ENCODE peak calls at places on chromosomes 1 and 21, in ten cellular contexts. P is tibial artery; Y is IMR-90; U is astrocyte; Z is colonic mucosa; T is CD4-positive, alpha-beta memory T cell; L is CD8-positive, alpha-beta T cell; B is neural progenitor cell; R is CD8-positive, alpha-beta memory T cell; A is uterus. S is an unnamed sample. For H3K4me1 and H3K36me3, the result is how much of the 10 kb centered on the place peaks cover.

GRCh38 chr1:113938192-113938591 is 9.1 kb downstream of the HIPK1 start:
- DNase-seq in P (no peak), Y (no peak), U (no peak), Z (no peak), T (no peak), L (no peak), B (peak), R (no peak), A (no peak), S (no peak)

GRCh38 chr21:42006765-42007164 is 3.4 kb downstream of the ZBTB21 start:
- DNase-seq in P (no peak), Y (no peak), U (peak), Z (no peak), T (no peak), L (no peak), B (no peak), R (no peak), A (no peak), S (no peak)

GRCh38 chr1:70811815-70812214 is 235.8 kb downstream of the PTGER3 start:
- DNase-seq in P (no peak), Y (no peak), U (no peak), Z (no peak), T (no peak), L (no peak), B (no peak), R (no peak), A (no peak), S (no peak)

GRCh38 chr1:102891868-102892625 is 216.3 kb downstream of the COL11A1 start:
- DNase-seq in P (no peak), Y (peak), U (peak), Z (no peak), T (no peak), L (no peak), B (no peak), R (no peak), A (no peak), S (no peak)

GRCh38 chr21:38958940-38959685 is 153.4 kb downstream of the ETS2 start:
- DNase-seq in P (peak), Y (peak), U (peak), Z (peak), T (no peak), L (no peak), B (no peak), R (no peak), A (peak), S (no peak)

GRCh38 chr1:172727956-172728603 is 69.2 kb downstream of the FASLG start:
- DNase-seq in P (no peak), Y (peak), U (no peak), Z (no peak), T (peak), L (peak), B (peak), R (peak), A (no peak), S (peak)

GRCh38 chr1:209103135-209103534 is 480.4 kb upstream of the CAMK1G start:
- DNase-seq in P (no peak), Y (no peak), U (no peak), Z (no peak), T (no peak), L (no peak), B (no peak), R (no peak), A (no peak), S (no peak)

GRCh38 chr1:226632922-226633351 is 84.4 kb downstream of the STUM start:
- DNase-seq in P (peak), Y (no peak), U (no peak), Z (no peak), T (no peak), L (peak), B (no peak), R (no peak), A (no peak), S (no peak)

GRCh38 chr1:87880098-87880746 is 551.5 kb downstream of the LMO4 start:
- DNase-seq in P (no peak), Y (no peak), U (no peak), Z (no peak), T (no peak), L (no peak), B (no peak), R (no peak), A (no peak), S (no peak)

GRCh38 chr1:100034465-100034864 is 64.7 kb downstream of the SLC35A3 start:
- DNase-seq in P (no peak), Y (peak), U (no peak), Z (no peak), T (no peak), L (no peak), B (peak), R (no peak), A (no peak), S (no peak)

GRCh38 chr1:246532519-246532918 is 25.4 kb upstream of the SMYD3 start:
- DNase-seq in P (no peak), Y (peak), U (no peak), Z (no peak), T (no peak), L (no peak), B (no peak), R (no peak), A (no peak), S (no peak)

GRCh38 chr1:86507935-86508582 is 38.8 kb upstream of the CLCA4 start:
- DNase-seq in P (no peak), Y (peak), U (no peak), Z (no peak), T (peak), L (peak), B (peak), R (peak), A (peak), S (no peak)

GRCh38 chr1:23394664-23395063 is 25.0 kb upstream of the ZNF436 start:
- DNase-seq in P (peak), Y (peak), U (peak), Z (peak), T (no peak), L (no peak), B (peak), R (no peak), A (peak), S (no peak)

GRCh38 chr1:245051349-245052221 is 103.2 kb upstream of the KIF26B start:
- DNase-seq in P (peak), Y (peak), U (peak), Z (no peak), T (no peak), L (no peak), B (no peak), R (no peak), A (no peak), S (no peak)

GRCh38 chr21:36763305-36763704 is 64.4 kb downstream of the SIM2 start:
- DNase-seq in P (no peak), Y (no peak), U (no peak), Z (no peak), T (no peak), L (no peak), B (no peak), R (no peak), A (no peak), S (no peak)

GRCh38 chr1:200740291-200741212 is 1.9 kb downstream of the CAMSAP2 start:
- DNase-seq in P (no peak), Y (peak), U (no peak), Z (no peak), T (peak), L (no peak), B (no peak), R (no peak), A (no peak), S (no peak)

GRCh38 chr1:151024540-151025146 is 11.7 kb upstream of the BNIPL start:
- DNase-seq in P (peak), Y (peak), U (peak), Z (peak), T (peak), L (peak), B (peak), R (peak), A (peak), S (peak)

GRCh38 chr1:162847839-162848453 is 13.0 kb downstream of the CCDC190 start:
- DNase-seq in P (peak), Y (peak), U (peak), Z (peak), T (peak), L (peak), B (peak), R (peak), A (peak), S (peak)

GRCh38 chr1:200107004-200107470 is 79.5 kb downstream of the NR5A2 start:
- DNase-seq in P (no peak), Y (no peak), U (no peak), Z (no peak), T (no peak), L (no peak), B (no peak), R (no peak), A (no peak), S (no peak)

GRCh38 chr1:239816090-239816812 is 275.4 kb upstream of the FMN2 start:
- DNase-seq in P (peak), Y (peak), U (peak), Z (peak), T (no peak), L (no peak), B (peak), R (no peak), A (peak), S (no peak)

GRCh38 chr1:105102385-105102784 is 1352.7 kb downstream of the AMY1C start:
- DNase-seq in P (no peak), Y (no peak), U (no peak), Z (no peak), T (no peak), L (no peak), B (no peak), R (no peak), A (no peak), S (no peak)

GRCh38 chr1:205062895-205063294 is 19.9 kb downstream of the CNTN2 start:
- DNase-seq in P (no peak), Y (no peak), U (no peak), Z (no peak), T (no peak), L (no peak), B (no peak), R (no peak), A (no peak), S (no peak)

GRCh38 chr1:244789731-244790130 is 45.7 kb upstream of the COX20 start:
- DNase-seq in P (no peak), Y (no peak), U (no peak), Z (no peak), T (no peak), L (no peak), B (no peak), R (no peak), A (no peak), S (no peak)

DNA sequence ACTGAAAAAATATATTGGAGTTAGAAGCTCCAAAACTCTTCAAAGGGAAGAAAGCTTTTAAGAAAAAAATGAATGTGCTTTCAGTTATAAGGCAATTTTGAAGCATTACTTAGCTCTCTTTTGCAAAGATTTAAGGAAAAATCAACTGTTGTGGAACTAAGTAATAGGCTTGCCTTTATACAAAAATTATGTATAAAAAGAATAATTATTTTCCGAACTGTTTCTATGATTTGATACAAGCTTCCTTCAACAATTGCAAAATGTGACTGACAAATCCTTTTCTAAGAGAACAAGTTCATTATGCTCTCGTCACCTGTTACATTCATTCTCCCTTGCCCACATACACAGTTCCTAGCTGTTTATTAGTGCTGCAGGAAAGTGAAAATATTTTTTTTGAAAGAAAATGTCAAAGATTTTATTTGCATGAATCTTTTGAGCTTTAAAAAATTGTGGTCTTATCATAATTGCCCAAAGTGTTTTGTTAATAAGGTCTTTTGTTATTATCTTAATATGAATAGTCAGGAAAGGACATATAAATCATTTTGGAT is 466.2 kb downstream of the USP25 start:
- DNase-seq in P (no peak), Y (no peak), U (peak), Z (no peak), T (no peak), L (no peak), B (no peak), R (no peak), A (no peak), S (no peak)
- H3K4me3 ChIP-seq in P (peak), Y (no peak), U (peak), Z (no peak), T (no peak), L (no peak), B (no peak), R (no peak), A (peak), S (no peak)

DNA sequence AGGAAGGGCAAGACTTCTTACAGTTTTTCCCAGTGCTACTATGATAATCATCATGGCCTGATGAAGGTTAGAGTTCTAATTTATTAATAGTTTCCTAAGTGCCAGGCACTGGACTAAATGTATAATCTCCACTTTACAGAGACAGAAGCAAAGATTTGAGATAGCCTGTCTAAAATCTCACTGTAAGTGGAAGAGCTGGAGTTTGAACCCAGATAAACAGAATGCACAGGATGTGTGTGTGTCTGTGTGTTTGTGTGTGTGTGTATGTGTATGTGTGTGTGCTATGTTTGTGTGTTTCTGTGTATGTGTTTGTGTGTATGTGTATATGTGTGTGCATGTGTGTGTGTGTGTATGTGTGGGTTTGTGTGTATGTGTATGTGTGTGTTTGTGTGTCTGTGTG is 210.8 kb upstream of the RAB4A start:
- DNase-seq in P (no peak), Y (no peak), U (no peak), Z (no peak), T (no peak), L (no peak), B (no peak), R (no peak), A (no peak), S (no peak)
- H3K4me1 ChIP-seq in P (under half), Y (under half), U (under half), Z (under half), T (under half), L (under half), B (under half), R (under half), A (under half), S (under half)

DNA sequence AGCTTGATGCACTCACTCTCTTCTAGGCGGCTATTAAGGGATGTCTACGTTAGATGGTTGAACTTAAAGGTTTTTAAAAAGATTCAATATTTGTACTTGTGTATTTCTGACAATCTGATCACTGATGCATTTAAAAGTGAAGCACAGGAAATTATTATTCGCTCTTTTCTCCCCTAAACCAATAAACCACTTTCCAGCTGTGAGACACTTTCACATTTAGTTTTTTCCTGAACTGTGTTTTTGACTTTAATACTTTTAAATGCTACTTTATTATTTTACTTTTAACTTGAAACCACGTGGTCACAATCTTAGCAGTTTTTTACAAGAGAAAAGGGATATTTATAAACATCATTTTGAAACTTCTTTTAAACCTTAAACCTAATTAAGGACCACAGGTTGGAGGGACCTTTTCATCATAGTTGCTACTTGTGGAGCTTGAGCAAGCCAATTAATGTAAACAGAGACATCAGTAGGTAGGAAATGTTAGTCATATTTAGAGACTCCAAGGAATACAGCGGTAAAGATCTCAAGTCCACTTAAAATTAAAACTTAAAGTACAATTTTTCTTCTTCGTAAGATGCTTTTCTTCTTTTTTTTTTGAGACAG is 9.2 kb downstream of the WDR26 start:
- DNase-seq in P (no peak), Y (peak), U (no peak), Z (no peak), T (no peak), L (no peak), B (no peak), R (no peak), A (no peak), S (no peak)
- H3K36me3 ChIP-seq in P (under half), Y (under half), U (under half), Z (under half), T (under half), L (under half), B (under half), R (under half), A (under half), S (under half)

DNA sequence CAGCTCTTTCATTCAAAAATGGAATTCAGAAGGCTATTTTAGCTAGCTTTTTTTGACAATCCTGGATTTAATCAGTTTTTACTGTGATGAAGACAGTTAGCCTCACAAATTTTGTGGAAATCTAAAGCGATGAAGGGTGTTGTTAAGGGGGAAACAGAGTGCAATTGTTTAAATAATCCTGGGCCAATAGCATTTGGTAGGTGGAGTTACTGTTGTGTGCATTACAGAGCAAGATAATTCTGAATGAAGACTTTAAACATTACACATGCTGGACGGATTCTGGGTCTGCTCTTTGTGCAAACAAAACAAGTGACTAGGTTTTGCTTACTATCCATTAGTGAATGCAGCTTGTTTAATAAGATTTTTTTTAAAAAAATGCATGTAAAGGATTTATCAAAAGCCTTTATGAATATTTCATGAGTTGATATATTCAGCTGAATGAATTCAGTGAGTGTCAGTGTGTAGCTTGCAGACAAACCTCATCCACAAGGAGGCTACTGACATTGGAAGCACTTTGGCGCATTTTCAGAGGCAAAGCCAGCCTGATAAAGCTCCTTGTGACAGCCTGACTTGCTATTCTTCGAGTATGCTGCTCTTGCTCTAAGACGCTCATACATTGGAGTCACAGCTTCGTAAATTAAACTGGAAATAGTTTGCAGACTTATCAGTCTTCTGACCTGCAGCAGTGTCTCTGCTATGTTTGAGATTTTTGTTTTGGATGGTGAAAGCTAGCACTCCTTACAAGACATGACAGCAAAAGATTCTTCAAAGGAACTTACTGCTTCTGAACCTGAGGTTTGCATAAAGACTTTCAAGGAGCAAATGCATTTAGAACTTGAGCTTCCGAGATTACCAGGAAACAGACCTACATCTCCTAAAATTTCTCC is 199.7 kb downstream of the PDE4B start:
- DNase-seq in P (no peak), Y (no peak), U (peak), Z (no peak), T (no peak), L (no peak), B (peak), R (no peak), A (no peak), S (no peak)
- H3K4me3 ChIP-seq in P (no peak), Y (no peak), U (peak), Z (no peak), T (no peak), L (no peak), B (no peak), R (no peak), A (no peak), S (no peak)

DNA sequence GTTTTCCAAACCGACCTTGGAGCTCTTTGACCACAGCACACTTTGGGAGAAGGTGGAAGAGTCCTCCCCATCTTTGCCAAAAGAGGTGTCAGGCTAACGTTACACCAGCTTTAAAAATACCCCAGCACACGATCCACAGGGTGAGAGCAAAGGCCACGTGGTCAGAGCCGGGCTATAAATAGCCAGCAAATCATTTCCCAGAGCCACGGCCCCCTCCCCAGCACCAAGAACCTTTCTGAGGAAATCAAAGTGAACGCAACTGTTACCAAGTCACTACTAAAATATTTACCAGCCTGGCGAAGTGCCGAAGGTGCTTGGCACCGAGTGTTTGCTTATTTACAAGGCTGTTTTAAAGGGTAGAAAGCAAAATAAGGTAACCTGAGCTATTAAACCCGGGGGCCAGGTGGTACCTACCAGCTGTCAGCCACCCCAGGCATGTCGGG is 72.4 kb downstream of the CASZ1 start:
- DNase-seq in P (no peak), Y (peak), U (peak), Z (peak), T (no peak), L (no peak), B (no peak), R (no peak), A (peak), S (no peak)
- H3K4me1 ChIP-seq in P (half or more), Y (under half), U (under half), Z (under half), T (under half), L (under half), B (under half), R (under half), A (under half), S (under half)

DNA sequence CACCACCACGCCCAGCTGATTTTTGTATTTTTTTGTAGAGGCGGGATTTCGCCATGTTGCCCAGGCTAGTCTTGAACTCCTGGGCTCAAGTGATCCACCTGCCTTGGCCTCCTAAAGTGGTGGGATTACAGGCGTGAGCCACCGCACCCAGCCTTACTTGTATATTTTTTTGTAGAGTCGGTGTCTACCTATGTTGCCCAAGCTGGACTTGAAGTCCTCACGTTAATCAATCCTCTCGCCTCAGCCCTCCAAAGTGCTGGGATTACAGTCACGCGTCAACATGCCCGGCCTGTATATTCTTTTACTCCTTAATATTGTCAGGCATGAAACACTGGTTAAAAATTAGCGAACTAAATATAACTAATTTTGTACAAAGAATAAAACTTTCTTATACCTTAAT is 5.5 kb upstream of the TOMM20 start:
- DNase-seq in P (no peak), Y (no peak), U (no peak), Z (no peak), T (no peak), L (no peak), B (no peak), R (no peak), A (no peak), S (no peak)
- H3K36me3 ChIP-seq in P (under half), Y (under half), U (under half), Z (under half), T (under half), L (under half), B (under half), R (under half), A (under half), S (under half)

GRCh38 chr1:38818706-38819439 is 40.7 kb downstream of the RRAGC start:
- DNase-seq in P (no peak), Y (no peak), U (no peak), Z (no peak), T (no peak), L (no peak), B (no peak), R (no peak), A (no peak), S (no peak)
- H3K4me3 ChIP-seq in P (no peak), Y (no peak), U (no peak), Z (peak), T (no peak), L (peak), B (peak), R (peak), A (no peak), S (no peak)

S was measured in effector memory CD4-positive, alpha-beta T cell.